ENCODE peak calls at places on chromosome 1, in ten cellular contexts. W is nucleus accumbens; M is stimulated activated effector memory CD8-positive, alpha-beta T cell treated with anti-CD3 and anti-CD28 coated beads, Interleukin-12 subunit alpha, Interleukin-12 subunit beta, amount 100 ng/mL, for 72 hours; T is activated CD4-positive, alpha-beta T cell treated with anti-CD3 and anti-CD28 coated beads, Interleukin-2, amount 50 U/mL, for 48 hours; O is anterior cingulate cortex; A is astrocyte; I is endothelial cell; Z is Kasumi-1; V is lung; F is stimulated activated CD4-positive, alpha-beta T cell treated with anti-CD3 and anti-CD28 coated beads, TNF-alpha, amount 100 ng/mL, for 24 hours. C is an unnamed sample.

GRCh38 chr1:109765896-109766615 is 2.3 kb upstream of the EPS8L3 start:
- DNase-seq in T (no peak), W (no peak), V (no peak), M (no peak), Z (no peak), A (no peak), F (no peak), I (no peak), O (no peak), C (no peak)

GRCh38 chr1:42730988-42731387 is 9.0 kb downstream of the CLDN19 start:
- DNase-seq in A (no peak), Z (peak; percentile 15), W (no peak), F (peak; percentile 68), I (no peak), M (no peak), O (no peak), V (no peak), T (peak; percentile 79), C (no peak)

GRCh38 chr1:20719261-20719660 is 1.5 kb upstream of the KIF17 start:
- DNase-seq in O (no peak), M (no peak), I (no peak), T (no peak), V (no peak), A (no peak), F (no peak), W (no peak), Z (no peak), C (no peak)

GRCh38 chr1:91830242-91831131 is 55.5 kb downstream of the TGFBR3 start:
- DNase-seq in W (no peak), T (no peak), V (peak; percentile 56), I (no peak), O (no peak), A (peak; percentile 60), Z (peak; percentile 29), M (no peak), F (no peak), C (no peak)

GRCh38 chr1:89908993-89909436 is 85.9 kb upstream of the ZNF326 start:
- DNase-seq in I (no peak), T (no peak), Z (peak; percentile 33), A (peak; percentile 64), M (no peak), W (no peak), F (no peak), O (no peak), V (no peak), C (no peak)

GRCh38 chr1:26044971-26045711 is 777 bp downstream of the SLC30A2 start:
- DNase-seq in A (no peak), I (no peak), T (no peak), Z (no peak), M (no peak), F (no peak), W (no peak), V (no peak), O (no peak), C (no peak)

GRCh38 chr1:225021037-225021436 is 91.6 kb downstream of the DNAH14 start:
- DNase-seq in I (no peak), M (no peak), W (no peak), F (no peak), Z (no peak), A (no peak), O (no peak), T (no peak), V (no peak), C (no peak)

GRCh38 chr1:67830226-67830625 is 3.0 kb downstream of the GNG12 start:
- DNase-seq in A (peak; percentile 41), F (no peak), I (no peak), Z (no peak), O (no peak), M (no peak), T (no peak), W (no peak), V (no peak), C (no peak)

GRCh38 chr1:230849451-230850194 is 18.7 kb downstream of the C1orf198 start:
- DNase-seq in M (no peak), O (no peak), Z (no peak), T (no peak), I (no peak), F (no peak), W (no peak), V (peak; percentile 58), A (peak; percentile 97), C (peak; percentile 61)

GRCh38 chr1:115790356-115790755 is 21.8 kb upstream of the CASQ2 start:
- DNase-seq in A (no peak), F (no peak), T (no peak), O (no peak), W (no peak), I (no peak), Z (no peak), V (no peak), M (no peak), C (no peak)

GRCh38 chr1:67572594-67573221 is 112.3 kb upstream of the GADD45A start:
- DNase-seq in I (no peak), M (no peak), T (no peak), F (no peak), W (no peak), A (no peak), V (peak; percentile 45), O (no peak), Z (no peak), C (no peak)

GRCh38 chr1:232018512-232019340 is 392.1 kb downstream of the DISC1 start:
- DNase-seq in I (no peak), F (no peak), O (no peak), V (no peak), W (no peak), Z (no peak), M (no peak), T (no peak), A (no peak), C (no peak)

GRCh38 chr1:167679714-167680113 is 42.1 kb upstream of the MPZL1 start:
- DNase-seq in M (no peak), F (no peak), Z (no peak), O (no peak), A (no peak), V (no peak), I (no peak), T (no peak), W (no peak), C (no peak)

GRCh38 chr1:204206121-204206520 is 7.7 kb downstream of the GOLT1A start:
- DNase-seq in T (no peak), O (no peak), V (no peak), F (no peak), W (no peak), A (no peak), Z (peak; percentile 8), M (no peak), I (no peak), C (no peak)

GRCh38 chr1:46413596-46413985 is 19.5 kb downstream of the FAAH start:
- DNase-seq in O (no peak), F (peak; percentile 15), A (no peak), T (peak; percentile 34), V (no peak), Z (peak; percentile 56), I (peak; percentile 63), M (peak; percentile 65), W (no peak), C (peak; percentile 40)

GRCh38 chr1:24105368-24106160 is 6.4 kb downstream of the MYOM3 start:
- DNase-seq in O (no peak), I (no peak), F (no peak), A (no peak), Z (no peak), T (no peak), V (no peak), M (no peak), W (no peak), C (no peak)

GRCh38 chr1:162080472-162081015 is 11.1 kb downstream of the NOS1AP start:
- DNase-seq in T (no peak), O (no peak), Z (no peak), I (no peak), V (no peak), F (no peak), A (no peak), M (no peak), W (no peak), C (no peak)

GRCh38 chr1:8204823-8205222 is 113.1 kb upstream of the SLC45A1 start:
- DNase-seq in O (no peak), V (no peak), Z (no peak), A (peak; percentile 94), M (no peak), F (no peak), W (no peak), T (no peak), I (no peak), C (no peak)

C was measured in frontal cortex.